ENCODE peak calls at places on chromosome 16, in six cellular contexts. One of them, this sample, is unnamed.

GRCh38 chr16:10895053-10895946 is 18.3 kb downstream of the CIITA start:
- DNase-seq in GM23338: peak; percentile 89
- DNase-seq in cardiac fibroblast: peak; percentile 28
- DNase-seq in coronary artery: no peak
- DNase-seq in lower leg skin: no peak
- DNase-seq in thoracic aorta: no peak
- DNase-seq in this sample: peak; percentile 16

GRCh38 chr16:30724641-30725464 is 23.4 kb upstream of the PHKG2 start:
- DNase-seq in coronary artery: no peak
- DNase-seq in thoracic aorta: no peak
- DNase-seq in GM23338: no peak
- DNase-seq in lower leg skin: no peak
- DNase-seq in cardiac fibroblast: no peak
- DNase-seq in this sample: no peak

GRCh38 chr16:59259074-59259963 is 525.2 kb upstream of the GOT2 start:
- DNase-seq in coronary artery: no peak
- DNase-seq in lower leg skin: no peak
- DNase-seq in GM23338: no peak
- DNase-seq in thoracic aorta: no peak
- DNase-seq in cardiac fibroblast: no peak
- DNase-seq in this sample: no peak

GRCh38 chr16:938136-938535 is 32.6 kb downstream of the LMF1 start:
- DNase-seq in lower leg skin: no peak
- DNase-seq in cardiac fibroblast: no peak
- DNase-seq in coronary artery: no peak
- DNase-seq in GM23338: no peak
- DNase-seq in thoracic aorta: no peak
- DNase-seq in this sample: no peak

GRCh38 chr16:85401917-85402766 is 211.0 kb upstream of the GSE1 start:
- DNase-seq in cardiac fibroblast: no peak
- DNase-seq in thoracic aorta: no peak
- DNase-seq in lower leg skin: no peak
- DNase-seq in GM23338: no peak
- DNase-seq in coronary artery: no peak
- DNase-seq in this sample: no peak

GRCh38 chr16:86099326-86099725 is 200.4 kb downstream of the IRF8 start:
- DNase-seq in coronary artery: no peak
- DNase-seq in lower leg skin: no peak
- DNase-seq in thoracic aorta: no peak
- DNase-seq in GM23338: no peak
- DNase-seq in cardiac fibroblast: no peak
- DNase-seq in this sample: no peak

GRCh38 chr16:86951831-86952598 is 365.2 kb downstream of the C16orf95 start:
- DNase-seq in thoracic aorta: no peak
- DNase-seq in GM23338: no peak
- DNase-seq in lower leg skin: peak; percentile 41
- DNase-seq in coronary artery: no peak
- DNase-seq in cardiac fibroblast: peak; percentile 100
- DNase-seq in this sample: peak; percentile 92

GRCh38 chr16:8641671-8642070 is 20.2 kb downstream of the METTL22 start:
- DNase-seq in cardiac fibroblast: no peak
- DNase-seq in thoracic aorta: no peak
- DNase-seq in coronary artery: no peak
- DNase-seq in GM23338: no peak
- DNase-seq in lower leg skin: no peak
- DNase-seq in this sample: no peak

GRCh38 chr16:23354246-23354645 is 52.1 kb downstream of the SCNN1B start:
- DNase-seq in GM23338: no peak
- DNase-seq in thoracic aorta: no peak
- DNase-seq in cardiac fibroblast: no peak
- DNase-seq in coronary artery: no peak
- DNase-seq in lower leg skin: no peak
- DNase-seq in this sample: no peak

GRCh38 chr16:49644143-49644460 is 211.8 kb downstream of the ZNF423 start:
- DNase-seq in lower leg skin: no peak
- DNase-seq in GM23338: peak; percentile 54
- DNase-seq in coronary artery: no peak
- DNase-seq in cardiac fibroblast: peak; percentile 73
- DNase-seq in thoracic aorta: no peak
- DNase-seq in this sample: peak; percentile 16

GRCh38 chr16:68401871-68402747 is 46.2 kb downstream of the SMPD3 start:
- DNase-seq in lower leg skin: no peak
- DNase-seq in thoracic aorta: no peak
- DNase-seq in coronary artery: no peak
- DNase-seq in cardiac fibroblast: peak; percentile 53
- DNase-seq in GM23338: no peak
- DNase-seq in this sample: peak; percentile 78

GRCh38 chr16:81526199-81526598 is 81.6 kb downstream of the CMIP start:
- DNase-seq in lower leg skin: no peak
- DNase-seq in cardiac fibroblast: no peak
- DNase-seq in coronary artery: no peak
- DNase-seq in GM23338: no peak
- DNase-seq in thoracic aorta: no peak
- DNase-seq in this sample: no peak

GRCh38 chr16:6193718-6194117 is 1096.1 kb upstream of the EEF2KMT start:
- DNase-seq in cardiac fibroblast: peak; percentile 3
- DNase-seq in lower leg skin: no peak
- DNase-seq in coronary artery: no peak
- DNase-seq in thoracic aorta: no peak
- DNase-seq in GM23338: peak; percentile 81
- DNase-seq in this sample: peak; percentile 2

GRCh38 chr16:53515259-53515658 is 12.2 kb upstream of the AKTIP start:
- DNase-seq in cardiac fibroblast: peak; percentile 95
- DNase-seq in coronary artery: no peak
- DNase-seq in thoracic aorta: no peak
- DNase-seq in lower leg skin: no peak
- DNase-seq in GM23338: no peak
- DNase-seq in this sample: no peak

GRCh38 chr16:12612598-12613101 is 191.0 kb downstream of the CPPED1 start:
- DNase-seq in coronary artery: peak; percentile 14
- DNase-seq in cardiac fibroblast: no peak
- DNase-seq in GM23338: no peak
- DNase-seq in thoracic aorta: no peak
- DNase-seq in lower leg skin: no peak
- DNase-seq in this sample: no peak

GRCh38 chr16:57341441-57342303 is 16.9 kb upstream of the CCL22 start:
- DNase-seq in cardiac fibroblast: peak; percentile 90
- DNase-seq in coronary artery: no peak
- DNase-seq in thoracic aorta: no peak
- DNase-seq in GM23338: no peak
- DNase-seq in lower leg skin: peak; percentile 51
- DNase-seq in this sample: peak; percentile 81

GRCh38 chr16:87457724-87458423 is 35.0 kb downstream of the ZCCHC14 start:
- DNase-seq in thoracic aorta: no peak
- DNase-seq in GM23338: no peak
- DNase-seq in cardiac fibroblast: peak; percentile 96
- DNase-seq in lower leg skin: no peak
- DNase-seq in coronary artery: no peak
- DNase-seq in this sample: peak; percentile 99

GRCh38 chr16:53865492-53865863 is 161.5 kb downstream of the FTO start:
- DNase-seq in GM23338: peak; percentile 49
- DNase-seq in coronary artery: no peak
- DNase-seq in lower leg skin: no peak
- DNase-seq in cardiac fibroblast: peak; percentile 91
- DNase-seq in thoracic aorta: no peak
- DNase-seq in this sample: no peak

GRCh38 chr16:2919511-2920255 is 8.0 kb downstream of the FLYWCH1 start:
- DNase-seq in cardiac fibroblast: peak; percentile 82
- DNase-seq in GM23338: peak; percentile 74
- DNase-seq in lower leg skin: peak; percentile 64
- DNase-seq in thoracic aorta: no peak
- DNase-seq in coronary artery: no peak
- DNase-seq in this sample: peak; percentile 65

GRCh38 chr16:6016530-6017184 is 919.1 kb upstream of the EEF2KMT start:
- DNase-seq in thoracic aorta: no peak
- DNase-seq in coronary artery: no peak
- DNase-seq in lower leg skin: no peak
- DNase-seq in cardiac fibroblast: peak; percentile 20
- DNase-seq in GM23338: peak; percentile 82
- DNase-seq in this sample: peak; percentile 38

GRCh38 chr16:28162326-28162877 is 49.4 kb downstream of the XPO6 start:
- DNase-seq in GM23338: no peak
- DNase-seq in coronary artery: no peak
- DNase-seq in cardiac fibroblast: no peak
- DNase-seq in lower leg skin: no peak
- DNase-seq in thoracic aorta: no peak
- DNase-seq in this sample: no peak

GRCh38 chr16:4944333-4945281 is 7.7 kb upstream of the PPL start:
- DNase-seq in thoracic aorta: peak; percentile 89
- DNase-seq in lower leg skin: peak; percentile 89
- DNase-seq in coronary artery: peak; percentile 96
- DNase-seq in cardiac fibroblast: peak; percentile 98
- DNase-seq in GM23338: peak; percentile 66
- DNase-seq in this sample: peak; percentile 94

GRCh38 chr16:23505180-23505665 is 5.1 kb downstream of the GGA2 start:
- DNase-seq in thoracic aorta: no peak
- DNase-seq in cardiac fibroblast: no peak
- DNase-seq in coronary artery: no peak
- DNase-seq in lower leg skin: no peak
- DNase-seq in GM23338: no peak
- DNase-seq in this sample: peak; percentile 63

GRCh38 chr16:80355335-80355734 is 185.5 kb upstream of the DYNLRB2 start:
- DNase-seq in coronary artery: no peak
- DNase-seq in cardiac fibroblast: no peak
- DNase-seq in GM23338: no peak
- DNase-seq in lower leg skin: no peak
- DNase-seq in thoracic aorta: no peak
- DNase-seq in this sample: no peak

GRCh38 chr16:66728117-66728787 is 23.2 kb downstream of the DYNC1LI2 start:
- DNase-seq in lower leg skin: no peak
- DNase-seq in cardiac fibroblast: peak; percentile 77
- DNase-seq in GM23338: peak; percentile 77
- DNase-seq in thoracic aorta: no peak
- DNase-seq in coronary artery: no peak
- DNase-seq in this sample: peak; percentile 61

GRCh38 chr16:72927199-72928088 is 120.5 kb downstream of the ZFHX3 start:
- DNase-seq in thoracic aorta: no peak
- DNase-seq in coronary artery: no peak
- DNase-seq in lower leg skin: peak; percentile 63
- DNase-seq in cardiac fibroblast: peak; percentile 41
- DNase-seq in GM23338: no peak
- DNase-seq in this sample: peak; percentile 66

GRCh38 chr16:47143677-47144558 is at the start of gene NETO2:
- DNase-seq in GM23338: peak; percentile 82
- DNase-seq in cardiac fibroblast: peak; percentile 60
- DNase-seq in coronary artery: no peak
- DNase-seq in thoracic aorta: no peak
- DNase-seq in lower leg skin: peak; percentile 22
- DNase-seq in this sample: no peak

GRCh38 chr16:22898874-22899348 is 84.9 kb downstream of the HS3ST2 start:
- DNase-seq in coronary artery: no peak
- DNase-seq in cardiac fibroblast: peak; percentile 70
- DNase-seq in GM23338: peak; percentile 96
- DNase-seq in thoracic aorta: peak; percentile 10
- DNase-seq in lower leg skin: peak; percentile 54
- DNase-seq in this sample: peak; percentile 31

GRCh38 chr16:3242709-3243108 is 7.8 kb upstream of the ZNF200 start:
- DNase-seq in thoracic aorta: no peak
- DNase-seq in lower leg skin: no peak
- DNase-seq in coronary artery: no peak
- DNase-seq in GM23338: no peak
- DNase-seq in cardiac fibroblast: no peak
- DNase-seq in this sample: no peak

GRCh38 chr16:88804173-88804551 is 573 bp downstream of the CDT1 start:
- DNase-seq in thoracic aorta: no peak
- DNase-seq in cardiac fibroblast: no peak
- DNase-seq in GM23338: no peak
- DNase-seq in coronary artery: no peak
- DNase-seq in lower leg skin: no peak
- DNase-seq in this sample: no peak
- H3K4me3 ChIP-seq in thoracic aorta: peak overlapping the region; percentile 75
- H3K4me3 ChIP-seq in cardiac fibroblast: peak overlapping the region; percentile 35
- H3K4me3 ChIP-seq in GM23338: peak overlapping the region; percentile 83
- H3K4me3 ChIP-seq in coronary artery: peak overlapping the region; percentile 67
- H3K4me3 ChIP-seq in lower leg skin: no peak overlapping the region
- H3K4me3 ChIP-seq in this sample: peak overlapping the region; percentile 53

GRCh38 chr16:78227855-78228254 is 128.4 kb downstream of the WWOX start:
- DNase-seq in lower leg skin: no peak
- DNase-seq in thoracic aorta: no peak
- DNase-seq in GM23338: peak; percentile 64
- DNase-seq in cardiac fibroblast: no peak
- DNase-seq in coronary artery: no peak
- DNase-seq in this sample: no peak
- TF ChIP-seq CTCF in lower leg skin: no peak
- TF ChIP-seq CTCF in thoracic aorta: no peak
- TF ChIP-seq CTCF in GM23338: peak; percentile 75
- TF ChIP-seq CTCF in cardiac fibroblast: no peak
- TF ChIP-seq CTCF in coronary artery: no peak
- TF ChIP-seq CTCF in this sample: peak; percentile 18

DNA sequence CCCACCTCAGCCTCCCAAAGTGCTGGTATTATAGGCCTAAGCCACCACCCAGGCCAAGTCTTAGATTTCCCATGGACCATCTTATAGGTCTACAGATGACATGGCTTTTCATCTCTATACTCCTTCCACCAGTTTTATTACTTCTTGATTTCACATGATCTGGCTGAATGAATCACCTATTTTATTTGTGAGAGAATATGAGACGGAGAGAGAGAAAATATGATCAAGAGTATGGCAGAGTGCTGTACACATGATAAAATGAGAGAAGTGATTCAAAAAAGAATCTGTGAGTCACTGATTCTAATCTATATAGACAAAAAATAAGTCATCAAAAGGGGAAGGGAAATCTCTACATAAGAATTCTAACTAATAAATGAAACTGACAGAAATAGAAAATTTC is 13.7 kb downstream of the ACSM1 start:
- DNase-seq in thoracic aorta: no peak
- DNase-seq in lower leg skin: no peak
- DNase-seq in GM23338: no peak
- DNase-seq in cardiac fibroblast: no peak
- DNase-seq in coronary artery: no peak
- DNase-seq in this sample: no peak
- H3K4me3 ChIP-seq in thoracic aorta: no peak overlapping the region
- H3K4me3 ChIP-seq in lower leg skin: no peak overlapping the region
- H3K4me3 ChIP-seq in GM23338: no peak overlapping the region
- H3K4me3 ChIP-seq in cardiac fibroblast: no peak overlapping the region
- H3K4me3 ChIP-seq in coronary artery: no peak overlapping the region
- H3K4me3 ChIP-seq in this sample: no peak overlapping the region

GRCh38 chr16:21603920-21604319 is 4.5 kb downstream of the METTL9 start:
- DNase-seq in coronary artery: no peak
- DNase-seq in thoracic aorta: no peak
- DNase-seq in cardiac fibroblast: no peak
- DNase-seq in lower leg skin: no peak
- DNase-seq in GM23338: no peak
- DNase-seq in this sample: no peak
- TF ChIP-seq CTCF in coronary artery: no peak
- TF ChIP-seq CTCF in thoracic aorta: no peak
- TF ChIP-seq CTCF in cardiac fibroblast: no peak
- TF ChIP-seq CTCF in lower leg skin: no peak
- TF ChIP-seq CTCF in GM23338: no peak
- TF ChIP-seq CTCF in this sample: no peak

This sample was measured in astrocyte of the cerebellum.